ENCODE peak calls at places on chromosomes 2 and 18, in eight cellular contexts. M is psoas muscle; K is fibroblast of lung; T is PC-3; E is CD8-positive, alpha-beta T cell; A is MM.1S; Y is K562; S is upper lobe of right lung. V is an unnamed sample. For H3K9me3 and H3K4me1, the result is how much of the 10 kb centered on the place peaks cover.

GRCh38 chr2:212237350-212238095 is 301.1 kb downstream of the ERBB4 start:
- DNase-seq in Y (no peak), M (no peak), K (no peak), S (no peak), T (no peak), A (no peak), E (no peak), V (no peak)

GRCh38 chr2:172198361-172198760 is 95.7 kb upstream of the DLX2 start:
- DNase-seq in T (no peak), M (no peak), E (no peak), S (no peak), A (no peak), K (no peak), Y (no peak), V (no peak)

GRCh38 chr2:67845557-67846114 is 217.2 kb downstream of the C1D start:
- DNase-seq in K (peak), S (no peak), E (no peak), Y (no peak), M (no peak), A (no peak), T (no peak), V (no peak)

GRCh38 chr18:74082476-74083070 is 65.1 kb downstream of the FBXO15 start:
- DNase-seq in Y (peak), T (peak), S (peak), M (no peak), E (peak), A (peak), K (peak), V (peak)

GRCh38 chr2:68185541-68186164 is 28.0 kb downstream of the PNO1 start:
- DNase-seq in A (peak), S (peak), E (peak), Y (peak), T (peak), K (peak), M (peak), V (peak)

GRCh38 chr2:189504238-189504637 is 63.0 kb downstream of the WDR75 start:
- DNase-seq in E (no peak), Y (no peak), A (no peak), K (no peak), T (no peak), S (no peak), M (no peak), V (no peak)

GRCh38 chr2:74290466-74291216 is 52.6 kb downstream of the SLC4A5 start:
- DNase-seq in S (no peak), E (peak), A (peak), T (no peak), K (no peak), M (no peak), Y (no peak), V (peak)

GRCh38 chr2:27901219-27901618 is 10.7 kb downstream of the BABAM2 start:
- DNase-seq in K (peak), T (no peak), E (no peak), Y (no peak), M (peak), A (no peak), S (no peak), V (no peak)

GRCh38 chr2:4628931-4629565 is 925.7 kb downstream of the DCDC2C start:
- DNase-seq in A (peak), E (no peak), M (no peak), K (no peak), Y (no peak), T (no peak), S (no peak), V (no peak)

GRCh38 chr2:131006561-131006960 is 86.7 kb downstream of the FAM168B start:
- DNase-seq in A (no peak), M (no peak), E (no peak), T (no peak), K (no peak), S (no peak), Y (no peak), V (no peak)

GRCh38 chr2:1609706-1610485 is 134.4 kb downstream of the PXDN start:
- DNase-seq in K (no peak), Y (no peak), E (no peak), T (no peak), A (no peak), S (peak), M (no peak), V (no peak)

GRCh38 chr2:176742271-176742670 is 470.3 kb upstream of the HNRNPA3 start:
- DNase-seq in T (no peak), Y (no peak), E (no peak), A (no peak), S (no peak), M (no peak), K (no peak), V (no peak)

GRCh38 chr2:26757873-26758789 is 6.0 kb upstream of the SLC35F6 start:
- DNase-seq in E (no peak), S (no peak), T (peak), Y (no peak), A (no peak), K (peak), M (peak), V (no peak)

GRCh38 chr2:10187661-10188060 is 65.1 kb downstream of the RRM2 start:
- DNase-seq in A (no peak), M (no peak), S (no peak), T (no peak), K (no peak), Y (no peak), E (no peak), V (no peak)

GRCh38 chr18:70322928-70323327 is 34.1 kb downstream of the SOCS6 start:
- DNase-seq in K (peak), A (no peak), E (no peak), S (no peak), M (no peak), Y (no peak), T (peak), V (no peak)

DNA sequence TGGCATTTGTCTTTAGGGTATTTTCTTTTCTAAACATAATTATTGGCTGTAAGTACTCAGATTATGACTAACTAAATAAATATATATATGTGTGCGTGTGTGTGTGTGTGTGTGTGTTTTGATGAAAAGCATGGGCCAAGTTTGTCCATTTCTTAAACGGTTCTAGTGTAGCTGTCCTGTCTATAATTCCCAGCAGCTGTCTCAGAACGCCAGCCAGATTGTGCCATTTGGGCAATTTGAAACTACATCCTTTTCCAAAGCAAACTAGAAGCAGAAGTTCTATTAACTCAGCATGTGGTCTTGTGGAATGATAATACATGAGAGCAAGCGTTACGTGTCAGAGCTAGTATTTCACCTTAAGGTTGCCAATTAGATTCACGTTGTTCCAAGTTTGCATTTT is 1.7 kb downstream of the ARHGAP28 start:
- DNase-seq in T (peak), M (no peak), A (no peak), S (no peak), E (no peak), K (peak), Y (no peak), V (no peak)
- H3K4me3 ChIP-seq in T (peak), M (peak), A (no peak), S (peak), E (no peak), K (peak), Y (no peak), V (no peak)

GRCh38 chr2:148701039-148701438 is 56.5 kb downstream of the EPC2 start:
- DNase-seq in K (no peak), Y (no peak), M (no peak), A (no peak), S (no peak), E (no peak), T (no peak), V (no peak)
- H3K9me3 ChIP-seq in K (under half), Y (under half), M (under half), A (under half), S (under half), E (under half), T (under half), V (under half)

GRCh38 chr2:64794426-64794995 is 140.8 kb upstream of the SERTAD2 start:
- DNase-seq in K (no peak), A (no peak), M (no peak), T (no peak), S (no peak), E (no peak), Y (no peak), V (no peak)

GRCh38 chr2:64796926-64797325 is 143.2 kb upstream of the SERTAD2 start:
- DNase-seq in A (no peak), M (no peak), T (no peak), K (no peak), E (no peak), S (no peak), Y (no peak), V (no peak)

GRCh38 chr2:64793701-64794100 is 140.0 kb upstream of the SERTAD2 start:
- DNase-seq in E (no peak), Y (no peak), A (no peak), S (no peak), M (no peak), T (peak), K (peak), V (no peak)

GRCh38 chr2:64792995-64793639 is 139.4 kb upstream of the SERTAD2 start:
- DNase-seq in E (no peak), M (no peak), K (peak), A (no peak), Y (no peak), T (peak), S (no peak), V (no peak)

GRCh38 chr2:64795024-64795592 is 141.4 kb upstream of the SERTAD2 start:
- DNase-seq in E (no peak), Y (no peak), K (no peak), S (no peak), T (no peak), M (no peak), A (no peak), V (no peak)
- H3K4me1 ChIP-seq in E (under half), Y (under half), K (under half), S (under half), T (half or more), M (under half), A (under half), V (under half)

DNA sequence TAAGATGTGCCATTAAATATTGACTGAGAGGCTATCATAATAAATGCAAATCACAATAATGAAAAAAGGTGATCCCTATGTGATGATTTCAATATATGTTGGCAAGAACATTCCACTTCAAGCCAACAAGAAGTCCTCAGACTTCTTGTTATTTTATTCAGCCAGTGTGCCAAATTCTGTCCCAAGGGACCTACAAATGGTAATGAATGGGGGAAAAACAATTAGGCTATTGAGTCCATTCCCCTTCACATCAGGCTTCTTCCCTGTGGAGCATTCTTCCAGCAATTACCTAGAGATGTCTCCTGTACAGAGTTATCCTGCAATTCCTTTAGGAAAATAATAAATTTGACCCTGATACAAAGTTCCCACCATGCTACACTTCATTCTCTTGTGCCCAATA is 144.4 kb downstream of the PIEZO2 start:
- DNase-seq in K (no peak), A (no peak), M (no peak), Y (no peak), T (no peak), S (no peak), E (no peak), V (no peak)
- H3K4me3 ChIP-seq in K (no peak), A (no peak), M (no peak), Y (no peak), T (no peak), S (no peak), E (no peak), V (no peak)

GRCh38 chr2:2845267-2845666 is 514.2 kb upstream of the MYT1L start:
- DNase-seq in M (no peak), E (no peak), K (no peak), T (no peak), A (no peak), S (peak), Y (no peak), V (no peak)

GRCh38 chr2:2847131-2847740 is 516.2 kb upstream of the MYT1L start:
- DNase-seq in S (peak), M (peak), K (no peak), Y (no peak), A (no peak), T (no peak), E (no peak), V (no peak)

GRCh38 chr2:2848198-2848597 is 517.1 kb upstream of the MYT1L start:
- DNase-seq in K (no peak), M (no peak), Y (no peak), S (no peak), T (no peak), A (no peak), E (no peak), V (no peak)

GRCh38 chr2:2845796-2846315 is 514.8 kb upstream of the MYT1L start:
- DNase-seq in S (peak), Y (no peak), E (no peak), T (no peak), M (no peak), K (no peak), A (no peak), V (no peak)

GRCh38 chr2:2846379-2847130 is 515.5 kb upstream of the MYT1L start:
- DNase-seq in A (no peak), M (peak), Y (no peak), E (no peak), S (peak), K (no peak), T (peak), V (no peak)
- H3K9me3 ChIP-seq in A (under half), M (under half), Y (under half), E (under half), S (under half), K (under half), T (under half), V (under half)

GRCh38 chr2:47067788-47068407 is 87.2 kb downstream of the STPG4 start:
- DNase-seq in Y (no peak), M (no peak), E (no peak), S (no peak), K (no peak), A (no peak), T (no peak), V (no peak)
- H3K4me1 ChIP-seq in Y (under half), M (half or more), E (under half), S (half or more), K (half or more), A (half or more), T (under half), V (under half)

DNA sequence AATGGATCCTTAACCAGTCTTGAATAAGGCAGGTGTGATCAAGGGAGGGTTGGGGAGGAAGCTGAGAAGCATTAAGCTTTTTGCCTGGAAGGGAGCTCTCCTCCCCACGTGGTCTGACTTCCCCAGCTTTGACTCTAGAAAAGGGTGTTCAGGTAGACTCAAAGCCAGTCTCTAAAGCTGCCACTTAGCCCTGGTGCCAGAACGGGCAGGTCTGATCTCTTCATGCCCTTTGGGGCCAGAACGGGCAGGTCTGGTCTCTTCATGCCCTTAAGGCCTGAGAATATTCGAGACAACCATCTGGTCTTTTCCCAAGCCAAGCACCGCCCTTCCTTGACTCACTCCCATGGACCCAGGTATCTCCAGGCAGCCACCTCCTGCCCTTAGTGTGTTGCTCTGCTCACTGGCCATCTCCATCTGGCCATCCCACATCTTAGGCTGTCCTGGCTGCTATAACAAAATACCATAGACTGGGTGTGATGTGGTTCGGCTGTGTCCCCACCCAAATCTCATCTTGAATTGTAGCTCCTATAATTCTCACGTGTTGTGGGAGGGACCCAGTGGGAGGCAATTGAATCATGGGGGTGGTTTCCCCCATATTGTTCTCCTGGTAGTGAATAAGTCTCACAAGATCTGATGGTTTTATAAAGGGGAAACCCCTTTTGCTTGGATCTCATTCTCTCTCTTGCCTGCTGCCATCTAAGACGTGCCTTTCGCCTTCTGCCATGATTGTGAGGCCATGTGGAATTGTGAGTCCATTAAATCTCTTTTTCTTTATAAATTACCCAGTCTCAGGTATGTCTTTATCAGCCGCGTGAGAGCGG is 59.4 kb downstream of the SNORC start:
- DNase-seq in A (no peak), M (no peak), Y (no peak), K (no peak), T (no peak), S (no peak), E (no peak), V (no peak)
- H3K4me3 ChIP-seq in A (no peak), M (no peak), Y (no peak), K (no peak), T (no peak), S (no peak), E (no peak), V (no peak)

DNA sequence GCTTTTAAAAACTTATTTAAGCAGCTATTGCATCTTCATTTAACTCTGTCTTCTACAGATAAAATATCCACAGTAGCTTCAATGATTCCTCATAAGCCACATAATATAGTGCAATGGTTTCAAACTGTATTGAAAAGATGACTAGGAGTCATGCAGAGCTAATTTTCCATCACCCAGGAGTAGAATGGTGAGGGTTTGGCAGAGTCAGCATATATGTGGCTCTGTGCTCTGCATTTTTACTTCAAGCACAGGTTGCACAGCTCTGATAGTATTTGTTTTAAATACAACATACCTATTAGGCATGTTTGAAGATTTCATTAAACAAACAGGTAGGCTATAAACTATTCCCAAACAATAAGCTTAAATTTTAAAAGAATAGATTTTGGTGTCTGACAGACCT is 731.9 kb upstream of the VRK2 start:
- DNase-seq in E (no peak), Y (no peak), K (no peak), T (no peak), M (no peak), S (no peak), A (no peak), V (no peak)
- H3K9me3 ChIP-seq in E (under half), Y (under half), K (under half), T (under half), M (under half), S (under half), A (under half), V (under half)

GRCh38 chr2:45713126-45713525 is 61.7 kb downstream of the PRKCE start:
- DNase-seq in Y (no peak), A (no peak), S (no peak), K (no peak), M (no peak), T (no peak), E (no peak), V (no peak)

GRCh38 chr2:45713591-45713990 is 62.1 kb downstream of the PRKCE start:
- DNase-seq in T (no peak), E (no peak), M (no peak), S (no peak), K (no peak), Y (no peak), A (peak), V (no peak)

GRCh38 chr2:45712538-45712937 is 61.1 kb downstream of the PRKCE start:
- DNase-seq in E (no peak), K (no peak), T (peak), S (no peak), A (no peak), M (no peak), Y (no peak), V (no peak)

GRCh38 chr2:45715601-45716379 is 64.3 kb downstream of the PRKCE start:
- DNase-seq in Y (no peak), T (no peak), E (no peak), A (no peak), M (no peak), S (no peak), K (no peak), V (no peak)

GRCh38 chr2:45714679-45715078 is 63.2 kb downstream of the PRKCE start:
- DNase-seq in M (no peak), A (no peak), E (no peak), K (no peak), T (peak), Y (no peak), S (no peak), V (no peak)
- H3K4me1 ChIP-seq in M (under half), A (under half), E (under half), K (under half), T (under half), Y (under half), S (under half), V (under half)

DNA sequence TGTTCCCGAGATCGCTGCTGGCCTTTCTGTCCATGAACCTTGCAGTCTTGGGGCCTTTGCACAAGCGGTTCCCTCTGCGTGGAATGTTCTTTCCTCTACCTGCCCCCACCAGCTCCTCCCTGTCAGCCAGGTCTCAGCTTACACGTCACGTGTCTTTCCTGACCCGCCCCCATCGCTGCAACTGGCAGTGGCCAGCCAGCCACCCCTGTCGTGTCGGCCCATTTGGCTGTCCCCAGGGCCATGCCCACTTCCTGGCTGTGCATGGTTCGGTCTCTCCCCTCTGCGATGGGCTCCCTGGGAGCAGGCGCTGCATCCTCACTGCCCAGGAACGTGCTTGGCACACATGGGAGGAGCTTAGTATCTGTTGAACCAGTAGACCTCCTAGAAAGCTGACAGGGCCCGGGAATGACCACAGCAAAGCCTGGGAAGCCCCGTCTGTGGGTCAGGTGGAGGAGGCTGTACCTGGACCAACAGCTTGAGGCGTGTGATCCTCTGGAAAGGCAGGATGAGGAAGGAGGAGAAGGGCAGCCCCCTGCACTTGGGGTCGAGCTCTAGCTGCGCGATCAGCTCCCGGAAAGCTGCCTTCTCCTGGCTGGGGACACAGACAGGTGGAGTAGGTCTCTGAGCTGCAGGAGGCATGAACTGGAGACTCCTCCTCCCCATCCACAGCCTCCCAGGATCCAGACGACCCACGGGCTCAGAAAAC is 21.0 kb downstream of the SNORC start:
- DNase-seq in M (peak), K (peak), T (no peak), Y (peak), A (peak), S (peak), E (no peak), V (no peak)
- H3K4me3 ChIP-seq in M (peak), K (no peak), T (no peak), Y (no peak), A (peak), S (no peak), E (no peak), V (no peak)